ENCODE peak calls at places on chromosomes 16 and 17, in eight cellular contexts. Z is CD4-positive, alpha-beta memory T cell; E is neural progenitor cell; K is lung; Q is thoracic aorta; F is CD8-positive, alpha-beta T cell; P is fibroblast of lung; Y is right cardiac atrium. R is an unnamed sample.

GRCh38 chr16:14321542-14321941 is 250.4 kb downstream of the MRTFB start:
- DNase-seq in E (no peak), F (no peak), Y (no peak), P (no peak), Q (no peak), K (no peak), Z (no peak), R (no peak)

GRCh38 chr16:72126429-72126765 is 32.8 kb downstream of the DHX38 start:
- DNase-seq in P (no peak), Y (no peak), F (no peak), Q (no peak), Z (no peak), K (no peak), E (no peak), R (no peak)

GRCh38 chr17:77373298-77374169 is 232.8 kb downstream of the SEC14L1 start:
- DNase-seq in K (peak), Y (peak), F (peak), Q (no peak), P (no peak), Z (peak), E (peak), R (no peak)

GRCh38 chr17:45782889-45783592 is 1.1 kb upstream of the CRHR1 start:
- DNase-seq in Q (no peak), F (no peak), Z (peak), P (no peak), E (peak), Y (peak), K (no peak), R (no peak)

GRCh38 chr17:78412403-78412802 is 34.0 kb downstream of the PGS1 start:
- DNase-seq in Z (peak), K (no peak), Y (no peak), P (peak), E (peak), Q (no peak), F (no peak), R (no peak)

GRCh38 chr17:33932996-33933395 is 322.1 kb upstream of the CCL2 start:
- DNase-seq in K (no peak), Q (no peak), Y (no peak), Z (no peak), F (no peak), E (no peak), P (no peak), R (no peak)

GRCh38 chr16:228151-228855 is 946 bp downstream of the LUC7L start:
- DNase-seq in E (no peak), Y (no peak), F (no peak), P (peak), K (no peak), Q (no peak), Z (peak), R (no peak)

GRCh38 chr16:8928467-8928957 is 35.2 kb downstream of the USP7 start:
- DNase-seq in Y (no peak), E (no peak), Q (no peak), P (no peak), F (no peak), Z (no peak), K (no peak), R (no peak)

GRCh38 chr17:15884731-15885130 is 60.2 kb upstream of the ADORA2B start:
- DNase-seq in F (no peak), E (no peak), K (no peak), P (peak), Q (no peak), Y (no peak), Z (no peak), R (no peak)

GRCh38 chr17:19534562-19535149 is 1.0 kb downstream of the SLC47A1 start:
- DNase-seq in E (no peak), F (no peak), P (peak), Q (no peak), Y (no peak), K (no peak), Z (no peak), R (no peak)

GRCh38 chr17:77106874-77107358 is 33.9 kb upstream of the SEC14L1 start:
- DNase-seq in Z (peak), Q (no peak), E (peak), P (no peak), Y (no peak), K (no peak), F (peak), R (no peak)

GRCh38 chr16:57422026-57422944 is 17.7 kb downstream of the CCL17 start:
- DNase-seq in Z (no peak), F (no peak), E (peak), Y (peak), K (no peak), P (peak), Q (no peak), R (no peak)

GRCh38 chr17:72719582-72720493 is 372.6 kb downstream of the SLC39A11 start:
- DNase-seq in K (no peak), Z (peak), P (peak), Y (no peak), E (no peak), F (peak), Q (no peak), R (no peak)

GRCh38 chr17:77228224-77229215 is 87.8 kb downstream of the SEC14L1 start:
- DNase-seq in Q (no peak), F (no peak), Z (no peak), E (peak), P (no peak), Y (peak), K (no peak), R (no peak)

GRCh38 chr16:56625943-56626654 is 518 bp downstream of the MT1E start:
- DNase-seq in Q (peak), P (peak), E (no peak), F (no peak), Z (no peak), Y (peak), K (peak), R (no peak)

GRCh38 chr16:30551781-30552180 is 6.4 kb downstream of the ZNF764 start:
- DNase-seq in Y (peak), Z (peak), K (peak), P (no peak), E (no peak), F (peak), Q (no peak), R (no peak)

GRCh38 chr17:15341385-15341849 is at the start of gene TEKT3:
- DNase-seq in Y (peak), Z (no peak), E (peak), F (no peak), Q (peak), P (peak), K (peak), R (peak)

GRCh38 chr17:33012522-33013033 is 20.9 kb downstream of the SPACA3 start:
- DNase-seq in E (no peak), Q (no peak), Z (no peak), P (peak), Y (no peak), F (no peak), K (no peak), R (peak)

GRCh38 chr16:29824589-29825144 is 4.4 kb downstream of the MVP start:
- DNase-seq in K (no peak), F (no peak), P (peak), Q (no peak), Z (no peak), E (no peak), Y (no peak), R (no peak)

GRCh38 chr16:743794-744500 is 3.1 kb upstream of the CIAO3 start:
- DNase-seq in F (no peak), K (no peak), P (no peak), E (no peak), Y (no peak), Z (no peak), Q (no peak), R (no peak)

GRCh38 chr17:63489291-63489690 is 12.4 kb downstream of the ACE start:
- DNase-seq in Q (no peak), E (no peak), F (no peak), P (no peak), K (no peak), Y (no peak), Z (no peak), R (no peak)

GRCh38 chr16:1960665-1961630 is 1.6 kb downstream of the NDUFB10 start:
- DNase-seq in P (peak), Z (peak), K (no peak), Q (no peak), E (peak), F (peak), Y (peak), R (no peak)

GRCh38 chr17:58360664-58361063 is 8.7 kb upstream of the SUPT4H1 start:
- DNase-seq in F (no peak), Z (no peak), K (no peak), E (no peak), Q (no peak), P (no peak), Y (no peak), R (no peak)

GRCh38 chr17:80034977-80035686 is 540 bp downstream of the TBC1D16 start:
- DNase-seq in E (peak), Q (no peak), F (peak), P (peak), K (no peak), Y (peak), Z (peak), R (no peak)

GRCh38 chr17:1493291-1493980 is 950 bp upstream of the MYO1C start:
- DNase-seq in E (no peak), Z (no peak), F (no peak), Q (no peak), K (peak), P (no peak), Y (peak), R (peak)

GRCh38 chr17:1494203-1494602 is 1.7 kb upstream of the MYO1C start:
- DNase-seq in Z (no peak), E (no peak), K (no peak), P (no peak), Y (no peak), Q (no peak), F (no peak), R (no peak)

GRCh38 chr17:1495265-1495664 is 2.8 kb upstream of the MYO1C start:
- DNase-seq in K (no peak), P (peak), Y (peak), Z (no peak), E (no peak), Q (no peak), F (no peak), R (no peak)

GRCh38 chr17:1496814-1497325 is 4.4 kb upstream of the MYO1C start:
- DNase-seq in Q (no peak), Z (no peak), K (no peak), F (no peak), Y (peak), P (no peak), E (no peak), R (no peak)

GRCh38 chr17:1494736-1495253 is 2.3 kb upstream of the MYO1C start:
- DNase-seq in Z (no peak), K (no peak), E (no peak), Q (no peak), F (no peak), P (no peak), Y (no peak), R (no peak)
- H3K27ac ChIP-seq in Z (no peak), K (peak), E (no peak), Q (peak), F (no peak), P (no peak), Y (peak), R (peak)

GRCh38 chr17:74454197-74455024 is 12.0 kb upstream of the CD300A start:
- DNase-seq in Q (peak), P (peak), K (no peak), E (peak), F (peak), Z (no peak), Y (peak), R (peak)
- H3K4me3 ChIP-seq in Q (peak), P (peak), K (no peak), E (peak), F (peak), Z (no peak), Y (peak), R (peak)

GRCh38 chr16:10935491-10935890 is 6.8 kb downstream of the DEXI start:
- DNase-seq in P (no peak), E (no peak), Y (no peak), K (no peak), Z (no peak), F (no peak), Q (no peak), R (no peak)

GRCh38 chr16:10933865-10934264 is 8.4 kb downstream of the DEXI start:
- DNase-seq in F (no peak), K (no peak), Y (peak), E (no peak), Z (no peak), Q (no peak), P (no peak), R (no peak)

GRCh38 chr16:10932959-10933710 is 9.1 kb downstream of the DEXI start:
- DNase-seq in P (no peak), F (no peak), Y (no peak), K (no peak), Q (no peak), E (no peak), Z (no peak), R (no peak)

GRCh38 chr16:10936585-10936984 is 5.7 kb downstream of the DEXI start:
- DNase-seq in Y (no peak), F (no peak), Q (no peak), Z (no peak), P (no peak), E (no peak), K (no peak), R (no peak)

GRCh38 chr16:10934325-10935107 is 7.8 kb downstream of the DEXI start:
- DNase-seq in K (no peak), Q (no peak), E (no peak), F (no peak), Y (no peak), P (no peak), Z (no peak), R (no peak)
- H3K27ac ChIP-seq in K (peak), Q (no peak), E (no peak), F (no peak), Y (no peak), P (no peak), Z (no peak), R (peak)

DNA sequence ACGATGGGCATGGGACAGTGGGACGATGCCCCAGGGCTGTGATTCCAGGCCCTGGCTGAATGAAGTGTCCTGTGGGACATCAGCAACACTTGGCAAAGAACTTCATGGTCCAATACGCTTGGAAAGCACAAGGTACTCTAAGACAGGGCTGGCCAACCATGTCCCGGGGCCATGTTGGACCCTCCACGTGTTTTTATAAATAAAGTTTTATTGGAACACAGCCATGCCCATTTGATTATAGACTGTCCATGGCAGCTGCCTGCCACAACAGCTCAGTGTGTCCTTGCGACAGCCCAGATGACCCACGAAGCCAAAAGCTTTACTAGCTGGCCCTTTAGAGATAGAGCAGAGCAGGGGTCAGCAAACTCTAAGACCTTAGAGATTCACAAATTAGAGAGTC is 282.1 kb downstream of the C16orf95 start:
- DNase-seq in Z (no peak), K (no peak), F (no peak), P (no peak), E (no peak), Y (no peak), Q (no peak), R (no peak)
- H3K4me3 ChIP-seq in Z (no peak), K (no peak), F (no peak), P (no peak), E (no peak), Y (no peak), Q (no peak), R (no peak)

DNA sequence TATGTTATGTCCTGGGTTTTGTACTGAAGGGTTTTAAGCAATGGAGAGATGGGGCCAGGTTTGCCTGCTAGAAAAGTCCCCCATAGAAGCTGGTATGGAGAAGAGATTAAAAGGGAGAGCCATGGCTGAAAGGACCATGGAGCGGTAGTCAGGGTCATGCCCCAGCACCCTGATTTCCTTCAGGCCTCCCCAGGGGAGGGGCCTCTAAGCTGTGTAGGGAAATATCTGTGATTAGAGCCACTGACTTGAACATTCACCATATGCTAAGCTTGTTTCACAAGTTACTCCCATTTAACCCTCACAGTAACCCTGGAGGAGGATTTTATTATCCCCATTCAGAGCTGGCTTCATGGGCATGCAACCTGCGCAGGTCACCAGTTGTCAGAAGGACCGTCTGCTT is 3.8 kb upstream of the ATP2A3 start:
- DNase-seq in Z (no peak), P (no peak), K (no peak), E (no peak), Y (no peak), F (no peak), Q (no peak), R (no peak)
- H3K27ac ChIP-seq in Z (no peak), P (no peak), K (no peak), E (no peak), Y (no peak), F (no peak), Q (no peak), R (no peak)

DNA sequence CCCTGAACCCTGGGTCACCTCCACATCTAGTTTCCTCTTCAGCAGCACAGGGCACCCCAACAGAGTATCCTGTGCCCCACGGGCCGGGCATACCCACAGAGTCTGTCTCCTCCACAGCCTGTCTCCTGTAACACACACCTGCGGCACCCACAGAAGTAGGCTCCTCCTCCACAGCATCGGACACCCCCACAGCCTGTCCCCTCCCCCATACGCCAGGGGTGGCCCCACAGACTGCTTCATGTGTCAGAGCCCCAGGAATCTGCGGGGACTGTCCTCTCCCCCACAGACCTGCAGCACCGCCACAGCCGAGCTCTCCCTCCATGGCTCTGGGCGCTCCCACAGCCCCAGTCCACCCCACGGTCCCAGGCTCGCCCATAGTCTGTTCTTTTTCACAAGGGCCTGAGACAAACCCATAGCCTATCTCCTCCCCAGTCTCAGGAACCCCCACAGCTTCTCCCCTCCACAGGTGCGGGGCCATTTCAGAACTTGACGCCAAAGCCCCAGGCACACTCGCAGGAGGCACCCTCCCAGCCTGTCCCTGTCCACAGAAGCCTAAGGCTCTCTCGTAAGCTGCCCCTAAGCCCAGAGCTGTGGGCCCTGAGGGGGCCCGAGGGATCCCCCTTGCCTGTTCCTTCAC is 1.4 kb downstream of the KIAA0753 start:
- DNase-seq in Q (no peak), P (no peak), Z (no peak), K (no peak), F (no peak), Y (peak), E (no peak), R (no peak)
- H3K4me3 ChIP-seq in Q (peak), P (peak), Z (peak), K (peak), F (peak), Y (peak), E (peak), R (peak)

DNA sequence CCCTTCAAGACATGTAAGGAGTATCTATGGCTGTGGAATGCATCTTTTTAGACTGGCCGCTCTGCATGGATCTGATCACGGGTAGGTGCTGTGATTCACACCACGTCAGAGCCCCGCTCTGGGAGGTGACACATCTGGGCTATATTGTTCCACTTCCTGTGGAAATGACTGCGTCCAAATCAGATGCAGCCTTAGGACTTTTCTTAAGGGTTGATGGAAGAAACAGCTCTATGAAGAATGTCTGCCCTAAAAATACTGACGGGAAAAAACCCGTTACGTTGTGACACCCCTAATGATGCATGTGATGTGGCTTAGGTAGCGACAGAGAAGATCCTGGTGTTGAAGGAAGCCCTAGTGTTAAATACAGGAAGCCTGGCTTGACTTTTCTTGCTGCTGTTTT is 12.2 kb downstream of the BANP start:
- DNase-seq in F (peak), Q (no peak), E (no peak), K (no peak), P (peak), Z (peak), Y (no peak), R (no peak)
- H3K27ac ChIP-seq in F (peak), Q (no peak), E (no peak), K (peak), P (no peak), Z (peak), Y (peak), R (peak)

GRCh38 chr16:27406729-27407128 is 4.8 kb downstream of the IL21R start:
- DNase-seq in F (no peak), Y (no peak), K (no peak), E (no peak), Z (no peak), P (no peak), Q (no peak), R (no peak)

GRCh38 chr16:27404163-27404823 is 2.3 kb downstream of the IL21R start:
- DNase-seq in P (no peak), E (no peak), Q (no peak), Z (no peak), Y (no peak), F (no peak), K (no peak), R (no peak)

GRCh38 chr16:27403601-27403992 is 1.6 kb downstream of the IL21R start:
- DNase-seq in Y (no peak), E (no peak), K (no peak), P (no peak), F (no peak), Z (no peak), Q (no peak), R (no peak)

GRCh38 chr16:27407158-27407557 is 5.2 kb downstream of the IL21R start:
- DNase-seq in K (no peak), P (no peak), F (no peak), Q (no peak), E (no peak), Z (peak), Y (no peak), R (no peak)

GRCh38 chr16:27405546-27406451 is 3.8 kb downstream of the IL21R start:
- DNase-seq in P (peak), F (peak), Q (no peak), K (no peak), Y (peak), Z (no peak), E (no peak), R (peak)
- H3K4me3 ChIP-seq in P (no peak), F (peak), Q (no peak), K (no peak), Y (no peak), Z (peak), E (no peak), R (no peak)